ENCODE peak calls at places on chromosomes 5 and 9, in six cellular contexts. P is mesendoderm, F is brain microvascular endothelial cell, S is left ventricle myocardium inferior, L is SJSA1, Y is neural progenitor cell. G is an unnamed sample.

GRCh38 chr5:137145726-137146125 is 353.4 kb downstream of the SPOCK1 start:
- DNase-seq in P (no peak), F (no peak), S (no peak), L (no peak), Y (no peak), G (no peak)

GRCh38 chr9:116045083-116045482 is 108.5 kb upstream of the PAPPA start:
- DNase-seq in P (no peak), F (no peak), S (no peak), L (no peak), Y (no peak), G (no peak)

GRCh38 chr5:140344683-140345423 is 1.6 kb downstream of the HBEGF start:
- DNase-seq in P (peak; percentile 67), F (no peak), S (no peak), L (no peak), Y (no peak), G (no peak)

GRCh38 chr5:37786855-37787254 is 53.0 kb downstream of the GDNF start:
- DNase-seq in P (peak; percentile 28), F (peak; percentile 20), S (no peak), L (no peak), Y (no peak), G (no peak)

GRCh38 chr9:17462869-17463464 is 115.9 kb upstream of the SH3GL2 start:
- DNase-seq in P (peak; percentile 40), F (peak; percentile 45), S (no peak), L (no peak), Y (peak; percentile 68), G (no peak)

GRCh38 chr5:89582768-89583339 is 699.9 kb upstream of the MEF2C start:
- DNase-seq in P (no peak), F (peak; percentile 7), S (no peak), L (no peak), Y (no peak), G (no peak)

GRCh38 chr5:10681605-10682428 is 79.2 kb downstream of the DAP start:
- DNase-seq in P (no peak), F (no peak), S (no peak), L (no peak), Y (no peak), G (no peak)

GRCh38 chr5:137695651-137696428 is 40.0 kb downstream of the KLHL3 start:
- DNase-seq in P (no peak), F (no peak), S (no peak), L (no peak), Y (no peak), G (no peak)

GRCh38 chr9:130220351-130220750 is 45.2 kb upstream of the HMCN2 start:
- DNase-seq in P (peak; percentile 61), F (no peak), S (no peak), L (no peak), Y (peak; percentile 63), G (no peak)

GRCh38 chr5:36939969-36940858 is 63.6 kb downstream of the NIPBL start:
- DNase-seq in P (no peak), F (no peak), S (no peak), L (no peak), Y (no peak), G (no peak)

GRCh38 chr5:647311-647710 is 35.2 kb downstream of the CEP72 start:
- DNase-seq in P (no peak), F (no peak), S (no peak), L (no peak), Y (no peak), G (no peak)

GRCh38 chr9:123253204-123253603 is 15.2 kb downstream of the STRBP start:
- DNase-seq in P (no peak), F (no peak), S (no peak), L (no peak), Y (no peak), G (no peak)

GRCh38 chr5:140322751-140323731 is 20.1 kb upstream of the PFDN1 start:
- DNase-seq in P (peak; percentile 96), F (peak; percentile 95), S (peak; percentile 34), L (peak; percentile 97), Y (peak; percentile 33), G (peak; percentile 89)

GRCh38 chr5:126251024-126251423 is 172.2 kb upstream of the GRAMD2B start:
- DNase-seq in P (no peak), F (no peak), S (no peak), L (no peak), Y (no peak), G (no peak)

GRCh38 chr9:129482521-129483466 is 138.1 kb downstream of the C9orf50 start:
- DNase-seq in P (peak; percentile 89), F (peak; percentile 78), S (peak; percentile 89), L (peak; percentile 91), Y (peak; percentile 74), G (no peak)

GRCh38 chr5:41772071-41772470 is 98.2 kb downstream of the OXCT1 start:
- DNase-seq in P (no peak), F (no peak), S (no peak), L (no peak), Y (no peak), G (no peak)

GRCh38 chr9:88680041-88680440 is 145.1 kb downstream of the NXNL2 start:
- DNase-seq in P (no peak), F (no peak), S (no peak), L (no peak), Y (no peak), G (no peak)

GRCh38 chr9:71628247-71628646 is 140.1 kb downstream of the CEMIP2 start:
- DNase-seq in P (no peak), F (no peak), S (no peak), L (no peak), Y (no peak), G (no peak)

GRCh38 chr5:53403758-53404157 is 76.7 kb upstream of the FST start:
- DNase-seq in P (no peak), F (peak; percentile 50), S (no peak), L (no peak), Y (no peak), G (no peak)

GRCh38 chr9:124279531-124280175 is 21.9 kb downstream of the NEK6 start:
- DNase-seq in P (no peak), F (no peak), S (no peak), L (no peak), Y (no peak), G (no peak)

DNA sequence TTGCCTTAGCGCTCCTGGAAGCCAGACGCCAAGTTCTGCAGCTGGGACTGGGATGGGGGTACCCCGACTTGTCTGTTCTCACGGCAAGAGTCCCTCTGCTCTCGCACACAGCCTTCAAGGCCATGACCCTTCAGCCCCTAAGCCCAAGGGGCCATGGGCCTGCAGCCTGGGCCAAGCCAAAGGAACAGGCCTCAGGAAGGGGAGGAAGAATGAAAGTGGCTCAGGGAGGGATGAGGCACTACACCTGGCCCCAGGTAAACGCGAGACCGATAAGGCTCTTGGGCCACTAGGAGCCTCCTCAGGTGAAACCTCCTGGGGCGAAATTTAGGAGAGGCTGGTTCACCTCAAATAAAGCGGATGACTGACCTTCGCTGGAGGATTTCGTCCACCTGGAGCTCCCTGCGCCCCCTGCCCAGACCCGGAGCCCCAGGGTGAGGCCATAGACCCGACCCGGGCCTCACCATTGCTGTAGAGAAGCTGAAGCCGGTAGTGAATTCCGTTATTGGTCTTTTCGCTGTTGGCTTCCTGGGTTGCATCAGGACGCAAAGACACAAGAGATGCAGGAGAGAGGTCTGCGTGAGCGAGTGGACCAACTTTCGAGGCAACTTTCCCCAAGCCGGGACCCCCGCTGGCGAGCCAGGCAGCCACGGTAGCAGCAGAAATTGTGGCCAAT is 3.7 kb downstream of the EBF1 start:
- DNase-seq in P (peak; percentile 37), F (no peak), S (no peak), L (no peak), Y (peak; percentile 15), G (no peak)
- H3K4me3 ChIP-seq in P (no peak overlapping the region), F (peak overlapping the region; percentile 68), S (peak overlapping the region; percentile 84), L (no peak overlapping the region), Y (peak overlapping the region; percentile 25), G (no peak overlapping the region)

DNA sequence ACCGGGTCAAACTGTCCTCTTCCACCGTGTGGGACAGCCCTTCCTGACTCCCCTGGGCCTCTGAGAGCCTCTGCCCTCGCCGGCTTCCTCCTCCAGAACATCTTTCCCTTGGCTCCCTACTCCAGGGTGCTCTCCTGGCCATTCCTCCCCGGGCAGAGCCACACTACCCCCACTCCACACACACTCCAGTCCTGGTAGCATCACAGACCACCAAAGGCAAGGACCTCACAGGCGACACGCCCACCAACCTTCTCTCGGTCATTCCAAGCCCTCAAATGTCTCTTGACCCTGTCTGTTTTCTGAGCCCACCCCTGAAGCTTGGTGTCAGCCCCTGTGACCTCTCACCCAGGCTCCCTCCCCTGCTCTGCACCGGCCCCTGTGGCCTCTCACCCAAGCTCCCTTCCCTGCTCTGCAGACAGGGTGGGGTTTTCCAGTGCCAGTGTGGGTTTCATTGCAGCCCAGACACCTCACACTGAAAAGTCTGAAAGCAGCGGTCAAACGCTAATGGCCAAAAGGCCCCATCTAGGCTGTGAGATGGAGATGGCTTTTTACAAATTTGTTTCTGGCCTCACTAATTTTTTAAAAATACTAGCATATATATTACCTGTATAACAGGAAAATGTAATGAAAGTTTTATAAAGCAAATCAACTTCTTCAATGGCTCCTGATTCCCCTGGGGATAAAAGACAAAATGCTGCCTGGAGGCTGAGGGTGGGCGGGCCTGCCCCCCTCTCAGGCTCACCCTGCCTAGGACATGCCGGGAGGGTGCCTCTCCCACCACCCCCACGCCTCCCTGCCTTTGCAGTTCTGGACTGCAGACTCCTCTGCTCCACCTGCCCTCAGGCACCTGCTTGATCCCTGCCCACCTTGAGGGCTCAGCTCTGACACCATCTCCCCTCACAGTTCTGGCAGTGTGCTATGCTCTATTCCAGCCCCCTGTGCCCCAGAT is 10.5 kb downstream of the LRRC26 start:
- DNase-seq in P (no peak), F (no peak), S (no peak), L (no peak), Y (no peak), G (no peak)
- H3K27me3 ChIP-seq in P (peaks cover 19% of the 10 kb centered on the region), F (peaks cover 42% of the 10 kb centered on the region), S (peaks cover 100% of the 10 kb centered on the region), L (peaks cover 66% of the 10 kb centered on the region), Y (peaks cover 100% of the 10 kb centered on the region), G (peaks cover 88% of the 10 kb centered on the region)

GRCh38 chr9:127716412-127716811 is 533 bp downstream of the TTC16 start:
- DNase-seq in P (no peak), F (no peak), S (no peak), L (peak; percentile 28), Y (no peak), G (no peak)
- H3K4me3 ChIP-seq in P (no peak overlapping the region), F (no peak overlapping the region), S (peak overlapping the region; percentile 94), L (no peak overlapping the region), Y (no peak overlapping the region), G (no peak overlapping the region)

GRCh38 chr9:36840895-36841536 is 193.1 kb downstream of the PAX5 start:
- DNase-seq in P (no peak), F (no peak), S (no peak), L (no peak), Y (no peak), G (no peak)

GRCh38 chr9:36843964-36844363 is 190.1 kb downstream of the PAX5 start:
- DNase-seq in P (no peak), F (no peak), S (no peak), L (no peak), Y (no peak), G (no peak)

GRCh38 chr9:36845844-36846243 is 188.2 kb downstream of the PAX5 start:
- DNase-seq in P (no peak), F (no peak), S (no peak), L (no peak), Y (no peak), G (no peak)

GRCh38 chr9:36844961-36845360 is 189.1 kb downstream of the PAX5 start:
- DNase-seq in P (no peak), F (no peak), S (no peak), L (no peak), Y (no peak), G (no peak)

GRCh38 chr9:36842560-36843530 is 191.2 kb downstream of the PAX5 start:
- DNase-seq in P (no peak), F (no peak), S (no peak), L (no peak), Y (peak; percentile 61), G (no peak)
- H3K27me3 ChIP-seq in P (no peaks in the 10 kb centered on the region), F (peaks cover 8% of the 10 kb centered on the region), S (peaks cover 67% of the 10 kb centered on the region), L (peaks cover 10% of the 10 kb centered on the region), Y (no peaks in the 10 kb centered on the region), G (peaks cover 41% of the 10 kb centered on the region)

GRCh38 chr9:93302586-93303257 is 118.8 kb downstream of the WNK2 start:
- DNase-seq in P (peak; percentile 74), F (peak; percentile 34), S (no peak), L (peak; percentile 56), Y (peak; percentile 75), G (no peak)
- H3K4me3 ChIP-seq in P (no peak overlapping the region), F (no peak overlapping the region), S (no peak overlapping the region), L (no peak overlapping the region), Y (no peak overlapping the region), G (no peak overlapping the region)

G was measured in kidney epithelial cell.